ENCODE peak calls at places on chromosomes 3 and 15, in eight cellular contexts. Y, B, L, C, F, R, M and A are unnamed samples.

GRCh38 chr15:34070003-34070402 is 31.0 kb upstream of the AVEN start:
- DNase-seq in B (no peak), L (no peak), R (no peak), F (no peak), Y (no peak), M (no peak), C (no peak), A (no peak)

GRCh38 chr15:101807345-101807945 is 4.1 kb downstream of the OR4F6 start:
- DNase-seq in F (no peak), M (peak), B (no peak), R (no peak), C (peak), L (no peak), Y (no peak), A (peak)

GRCh38 chr3:48034000-48034516 is 17.8 kb upstream of the MAP4 start:
- DNase-seq in F (no peak), Y (no peak), L (no peak), C (peak), B (peak), M (peak), R (no peak), A (peak)

GRCh38 chr3:48863122-48863521 is 15.4 kb upstream of the PRKAR2A start:
- DNase-seq in L (no peak), M (peak), Y (no peak), R (no peak), F (no peak), B (no peak), C (peak), A (no peak)

GRCh38 chr3:27730774-27731659 is 8.9 kb upstream of the EOMES start:
- DNase-seq in R (no peak), B (no peak), F (no peak), Y (no peak), L (no peak), M (no peak), C (no peak), A (no peak)

GRCh38 chr3:197029511-197030167 is at the start of gene MELTF:
- DNase-seq in F (no peak), L (peak), Y (peak), M (peak), B (peak), R (peak), C (peak), A (peak)

GRCh38 chr15:69357773-69358765 is 56.1 kb upstream of the KIF23 start:
- DNase-seq in C (no peak), B (peak), M (no peak), R (peak), L (peak), Y (no peak), F (no peak), A (peak)

GRCh38 chr3:39671600-39671999 is 137.8 kb upstream of the MYRIP start:
- DNase-seq in F (no peak), L (no peak), Y (no peak), B (no peak), M (peak), R (no peak), C (peak), A (peak)

GRCh38 chr15:73927476-73928240 is 1.4 kb downstream of the LOXL1 start:
- DNase-seq in L (peak), M (no peak), Y (peak), C (peak), F (no peak), B (peak), R (peak), A (peak)
- H3K4me3 ChIP-seq in L (peak), M (peak), Y (peak), C (peak), F (peak), B (peak), R (peak), A (peak)

GRCh38 chr3:191425322-191425734 is 35.6 kb upstream of the PYDC2 start:
- DNase-seq in R (no peak), F (no peak), C (no peak), B (no peak), M (no peak), Y (no peak), L (no peak), A (no peak)
- H3K4me3 ChIP-seq in R (no peak), F (peak), C (no peak), B (no peak), M (no peak), Y (no peak), L (no peak), A (no peak)

DNA sequence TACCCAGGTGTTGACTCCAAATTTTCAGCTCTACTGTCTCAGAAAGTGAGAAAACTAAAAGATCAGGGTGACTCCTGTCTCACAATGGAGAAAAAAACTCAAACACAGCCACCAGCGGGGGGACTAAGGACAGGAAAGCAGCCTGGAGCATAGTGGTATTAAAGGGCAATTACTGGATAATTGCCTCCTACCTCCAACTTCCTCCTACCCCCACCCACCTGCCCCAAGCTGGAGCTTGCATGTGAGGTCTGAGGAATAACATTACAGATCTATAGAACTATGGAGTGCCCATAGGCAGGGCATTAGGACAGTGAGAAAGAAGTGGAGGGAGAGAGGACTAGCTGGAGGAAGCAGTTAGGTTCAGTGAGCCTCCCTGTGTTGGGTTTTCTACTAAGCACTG is 2.7 kb upstream of the PCCB start:
- DNase-seq in M (no peak), C (no peak), F (no peak), B (no peak), R (no peak), Y (no peak), L (no peak), A (no peak)
- H3K4me3 ChIP-seq in M (no peak), C (no peak), F (no peak), B (no peak), R (no peak), Y (no peak), L (no peak), A (no peak)

GRCh38 chr3:112403101-112403500 is 70.1 kb downstream of the CD200 start:
- DNase-seq in M (no peak), R (no peak), B (no peak), C (no peak), F (no peak), Y (no peak), L (no peak), A (no peak)

GRCh38 chr3:112405845-112406244 is 72.9 kb downstream of the CD200 start:
- DNase-seq in F (no peak), M (peak), C (peak), L (no peak), Y (no peak), B (no peak), R (no peak), A (no peak)

GRCh38 chr3:112397529-112397928 is 64.6 kb downstream of the CD200 start:
- DNase-seq in M (no peak), L (no peak), R (no peak), Y (no peak), F (no peak), C (peak), B (no peak), A (peak)

GRCh38 chr3:112399064-112399463 is 66.1 kb downstream of the CD200 start:
- DNase-seq in Y (no peak), R (no peak), F (no peak), C (peak), B (no peak), M (peak), L (no peak), A (no peak)

GRCh38 chr3:112401617-112402016 is 68.7 kb downstream of the CD200 start:
- DNase-seq in B (no peak), C (no peak), F (no peak), Y (no peak), M (no peak), R (no peak), L (no peak), A (no peak)
- H3K4me3 ChIP-seq in B (no peak), C (no peak), F (no peak), Y (no peak), M (no peak), R (no peak), L (no peak), A (no peak)

GRCh38 chr15:96355561-96356129 is 25.1 kb downstream of the NR2F2 start:
- DNase-seq in C (no peak), M (no peak), Y (no peak), B (no peak), R (no peak), L (no peak), F (no peak), A (no peak)

GRCh38 chr15:96358795-96359190 is 28.3 kb downstream of the NR2F2 start:
- DNase-seq in L (peak), F (no peak), B (no peak), Y (no peak), M (no peak), C (no peak), R (no peak), A (no peak)

GRCh38 chr15:96354731-96355560 is 24.4 kb downstream of the NR2F2 start:
- DNase-seq in Y (no peak), B (peak), R (no peak), F (no peak), C (peak), L (no peak), M (peak), A (peak)

GRCh38 chr15:96358006-96358794 is 27.7 kb downstream of the NR2F2 start:
- DNase-seq in M (no peak), F (no peak), L (no peak), C (peak), R (no peak), Y (no peak), B (no peak), A (no peak)

GRCh38 chr15:96356494-96357455 is 26.3 kb downstream of the NR2F2 start:
- DNase-seq in M (peak), B (peak), C (peak), Y (peak), F (peak), R (peak), L (peak), A (peak)
- H3K4me3 ChIP-seq in M (peak), B (peak), C (peak), Y (peak), F (peak), R (peak), L (peak), A (peak)

GRCh38 chr3:34037263-34037662 is 238.8 kb downstream of the PDCD6IP start:
- DNase-seq in M (no peak), F (no peak), C (no peak), R (no peak), Y (no peak), L (no peak), B (no peak), A (no peak)
- H3K4me3 ChIP-seq in M (no peak), F (no peak), C (no peak), R (no peak), Y (no peak), L (no peak), B (no peak), A (no peak)